ENCODE peak calls at places on chromosomes 7 and 10, in ten cellular contexts. O is left lung; W is NCI-H1092 treated with DMSO at 0.1 percent for 48 hours; D is A172; Z is GM12891; Y is tibial nerve; E is activated T-cell treated with anti-CD3 and anti-CD28 coated beads, Interleukin-2, amount 50 U/mL, for 4 hours; X is putamen; K is stimulated activated CD4-positive, alpha-beta T cell treated with anti-CD3 and anti-CD28 coated beads, Interleukin-1b, Interleukin-23, amount 100 ng/mL, for 1 hour; Q is fibroblast of pulmonary artery. P is an unnamed sample.

GRCh38 chr7:31962246-31962645 is 108.0 kb downstream of the PDE1C start:
- DNase-seq in W (no peak), Z (no peak), D (no peak), E (no peak), X (no peak), O (no peak), Y (no peak), K (no peak), Q (no peak), P (no peak)

GRCh38 chr7:123624527-123625183 is 23.0 kb downstream of the ASB15 start:
- DNase-seq in W (no peak), O (peak), Y (peak), K (peak), Q (peak), X (no peak), E (peak), D (no peak), Z (peak), P (peak)

GRCh38 chr10:86481761-86482160 is 39.8 kb downstream of the WAPL start:
- DNase-seq in W (no peak), E (no peak), D (no peak), Z (no peak), K (no peak), O (no peak), Q (no peak), X (no peak), Y (no peak), P (no peak)

GRCh38 chr10:48672596-48673255 is 11.9 kb upstream of the WDFY4 start:
- DNase-seq in Y (no peak), X (no peak), E (no peak), O (no peak), Z (no peak), D (no peak), W (no peak), K (no peak), Q (no peak), P (no peak)

GRCh38 chr7:122676466-122676865 is 22.5 kb downstream of the RNF133 start:
- DNase-seq in O (no peak), D (no peak), X (no peak), K (no peak), E (no peak), W (peak), Q (no peak), Z (no peak), Y (no peak), P (no peak)

GRCh38 chr7:66279912-66280311 is 74.8 kb downstream of the TPST1 start:
- DNase-seq in D (no peak), W (no peak), O (no peak), Y (no peak), Q (no peak), E (no peak), K (no peak), X (no peak), Z (no peak), P (no peak)

GRCh38 chr7:149862156-149862555 is 11.6 kb upstream of the ATP6V0E2 start:
- DNase-seq in W (no peak), Y (no peak), E (no peak), X (no peak), Z (no peak), Q (no peak), O (no peak), K (no peak), D (no peak), P (no peak)

GRCh38 chr7:84261509-84261908 is 66.9 kb upstream of the SEMA3A start:
- DNase-seq in D (no peak), W (no peak), Y (no peak), O (no peak), E (no peak), X (no peak), Z (no peak), K (no peak), Q (no peak), P (no peak)

GRCh38 chr10:71010730-71011129 is 122.4 kb upstream of the PCBD1 start:
- DNase-seq in K (no peak), X (no peak), D (no peak), O (no peak), W (no peak), Q (no peak), E (no peak), Y (no peak), Z (no peak), P (no peak)

GRCh38 chr7:36723951-36724664 is at the start of gene AOAH:
- DNase-seq in O (peak), K (peak), X (peak), E (peak), Y (peak), W (no peak), D (no peak), Z (peak), Q (no peak), P (no peak)

GRCh38 chr7:71131256-71131752 is 640 bp upstream of the GALNT17 start:
- DNase-seq in X (peak), K (no peak), W (peak), Z (no peak), O (peak), E (no peak), Y (peak), Q (no peak), D (no peak), P (no peak)

GRCh38 chr10:83983578-83984255 is 155.6 kb upstream of the GHITM start:
- DNase-seq in O (no peak), E (no peak), Y (no peak), W (no peak), K (no peak), Q (peak), D (peak), Z (no peak), X (no peak), P (no peak)

GRCh38 chr10:99917963-99918825 is 91.6 kb downstream of the DNMBP start:
- DNase-seq in E (no peak), K (no peak), Y (no peak), Q (peak), X (no peak), D (peak), O (peak), Z (no peak), W (no peak), P (no peak)

GRCh38 chr10:10362780-10363179 is 654.9 kb upstream of the CELF2 start:
- DNase-seq in K (no peak), E (no peak), W (no peak), Y (no peak), D (no peak), X (peak), O (no peak), Z (no peak), Q (no peak), P (no peak)

GRCh38 chr7:50791921-50792341 is 9.2 kb upstream of the GRB10 start:
- DNase-seq in W (no peak), K (no peak), Z (no peak), Q (peak), X (no peak), E (no peak), O (no peak), D (no peak), Y (no peak), P (no peak)

GRCh38 chr10:3482200-3482993 is 302.6 kb downstream of the KLF6 start:
- DNase-seq in O (peak), Z (no peak), W (no peak), X (no peak), K (no peak), Q (peak), D (peak), Y (peak), E (no peak), P (peak)

GRCh38 chr10:116594525-116595035 is 3.8 kb downstream of the PNLIPRP1 start:
- DNase-seq in D (no peak), K (no peak), Z (no peak), Y (no peak), O (no peak), Q (no peak), E (no peak), W (no peak), X (no peak), P (no peak)

GRCh38 chr10:72276013-72276387 is 2.3 kb downstream of the DDIT4 start:
- DNase-seq in Z (no peak), O (peak), Q (peak), K (no peak), W (no peak), X (peak), D (no peak), E (peak), Y (no peak), P (no peak)

GRCh38 chr7:26062240-26062603 is 89.8 kb upstream of the NFE2L3 start:
- DNase-seq in D (no peak), K (no peak), Q (no peak), W (no peak), Y (no peak), O (no peak), E (no peak), Z (no peak), X (no peak), P (no peak)

GRCh38 chr10:97882142-97883091 is 32.8 kb downstream of the GOLGA7B start:
- DNase-seq in O (peak), Y (no peak), W (no peak), K (no peak), Z (no peak), X (no peak), Q (peak), D (peak), E (no peak), P (peak)

GRCh38 chr7:41758321-41758720 is 55.4 kb upstream of the INHBA start:
- DNase-seq in O (no peak), Z (no peak), Q (no peak), K (no peak), E (no peak), Y (no peak), W (no peak), X (no peak), D (no peak), P (no peak)

GRCh38 chr10:3906511-3907111 is 121.6 kb upstream of the KLF6 start:
- DNase-seq in D (no peak), Y (peak), Q (no peak), K (no peak), E (no peak), X (no peak), Z (no peak), O (no peak), W (no peak), P (no peak)

GRCh38 chr10:15141136-15142067 is 27.1 kb downstream of the NMT2 start:
- DNase-seq in Y (no peak), Z (peak), Q (no peak), X (peak), K (no peak), O (no peak), D (no peak), W (no peak), E (no peak), P (no peak)

GRCh38 chr7:133109816-133110215 is 27.9 kb upstream of the CHCHD3 start:
- DNase-seq in K (no peak), X (no peak), Y (no peak), D (peak), W (no peak), O (no peak), Z (no peak), E (no peak), Q (no peak), P (no peak)

GRCh38 chr10:97861924-97862323 is 12.3 kb downstream of the GOLGA7B start:
- DNase-seq in D (peak), X (no peak), Y (no peak), W (no peak), E (no peak), O (no peak), Z (no peak), Q (no peak), K (no peak), P (no peak)

GRCh38 chr7:4789194-4790077 is 14.0 kb downstream of the AP5Z1 start:
- DNase-seq in E (no peak), D (no peak), Y (no peak), O (no peak), X (no peak), W (no peak), Z (no peak), Q (no peak), K (no peak), P (no peak)

GRCh38 chr10:6473430-6473829 is 106.6 kb downstream of the PRKCQ start:
- DNase-seq in X (no peak), E (peak), Q (no peak), W (no peak), Z (peak), O (no peak), K (no peak), Y (no peak), D (no peak), P (no peak)

GRCh38 chr10:132385721-132386418 is 11.1 kb upstream of the PWWP2B start:
- DNase-seq in Y (no peak), Z (no peak), W (no peak), X (no peak), O (no peak), E (no peak), Q (no peak), D (no peak), K (no peak), P (no peak)

GRCh38 chr10:105185101-105185500 is 544.0 kb downstream of the SORCS3 start:
- DNase-seq in E (no peak), X (no peak), W (no peak), Y (no peak), Z (no peak), K (no peak), O (no peak), D (no peak), Q (no peak), P (no peak)

GRCh38 chr7:131502810-131503545 is 53.5 kb downstream of the PODXL start:
- DNase-seq in X (no peak), Z (no peak), Q (peak), Y (peak), K (no peak), D (no peak), E (no peak), O (no peak), W (no peak), P (no peak)

GRCh38 chr10:13633689-13634088 is 46.9 kb downstream of the PRPF18 start:
- DNase-seq in K (no peak), D (no peak), Q (peak), E (no peak), O (no peak), X (no peak), Y (peak), W (no peak), Z (no peak), P (no peak)

GRCh38 chr10:35447693-35448407 is 111.5 kb downstream of the CCNY start:
- DNase-seq in W (no peak), Z (no peak), Q (peak), K (no peak), O (peak), D (peak), Y (no peak), X (no peak), E (no peak), P (peak)

GRCh38 chr10:129621062-129621461 is 154.0 kb downstream of the MGMT start:
- DNase-seq in Q (no peak), D (no peak), K (no peak), Z (no peak), Y (no peak), W (no peak), X (no peak), E (no peak), O (no peak), P (no peak)

GRCh38 chr10:117540640-117541404 is 1.7 kb upstream of the EMX2 start:
- DNase-seq in K (no peak), Q (no peak), D (no peak), W (no peak), O (no peak), Z (no peak), E (no peak), Y (no peak), X (no peak), P (no peak)

GRCh38 chr10:63702107-63702506 is 180.9 kb downstream of the REEP3 start:
- DNase-seq in Q (no peak), Z (no peak), O (no peak), W (peak), Y (no peak), E (no peak), K (no peak), D (no peak), X (no peak), P (no peak)

GRCh38 chr10:113960617-113961260 is 82.9 kb upstream of the ADRB1 start:
- DNase-seq in K (no peak), O (peak), D (peak), W (no peak), X (no peak), Q (no peak), Z (no peak), E (no peak), Y (no peak), P (no peak)

GRCh38 chr7:28263622-28264266 is 83.1 kb upstream of the JAZF1 start:
- DNase-seq in Q (no peak), X (no peak), O (no peak), W (no peak), D (no peak), K (no peak), E (no peak), Z (no peak), Y (no peak), P (no peak)

GRCh38 chr10:71232089-71232998 is 20.0 kb downstream of the UNC5B start:
- DNase-seq in Q (peak), K (no peak), Z (no peak), W (peak), D (no peak), Y (no peak), X (peak), E (no peak), O (peak), P (no peak)

P was measured in HS-27A.